ENCODE peak calls at places on chromosomes 11 and 22, in eight cellular contexts. F is fibroblast of lung, A is psoas muscle, S is kidney, Q is mesenchymal stem cell, H is tibial nerve, P is spleen, C is aorta. T is an unnamed sample.

GRCh38 chr22:41447435-41448188 is 1.0 kb upstream of the TOB2 start:
- DNase-seq in A (peak), Q (peak), H (peak), S (peak), P (peak), C (peak), F (peak), T (peak)

GRCh38 chr11:46235777-46236688 is 41.4 kb upstream of the CREB3L1 start:
- DNase-seq in P (no peak), F (peak), A (no peak), Q (peak), H (no peak), S (no peak), C (no peak), T (no peak)

GRCh38 chr11:93054881-93055280 is 85.4 kb downstream of the MTNR1B start:
- DNase-seq in P (no peak), F (peak), A (no peak), C (no peak), Q (peak), S (no peak), H (no peak), T (peak)

GRCh38 chr22:30250713-30251267 is 4.2 kb upstream of the LIF start:
- DNase-seq in H (no peak), A (no peak), P (no peak), Q (peak), F (no peak), S (peak), C (no peak), T (no peak)

GRCh38 chr11:102284008-102284407 is 33.3 kb upstream of the BIRC3 start:
- DNase-seq in S (no peak), P (no peak), Q (no peak), C (no peak), F (no peak), A (no peak), H (no peak), T (no peak)

GRCh38 chr22:43731986-43732385 is 80.1 kb downstream of the EFCAB6 start:
- DNase-seq in F (no peak), C (no peak), S (no peak), H (no peak), A (no peak), Q (no peak), P (no peak), T (no peak)

GRCh38 chr11:45622861-45623260 is 42.6 kb downstream of the CHST1 start:
- DNase-seq in F (no peak), H (no peak), Q (no peak), A (no peak), S (no peak), C (no peak), P (no peak), T (no peak)

GRCh38 chr11:35014352-35014751 is 97.9 kb downstream of the PDHX start:
- DNase-seq in S (no peak), F (peak), P (no peak), A (no peak), H (no peak), Q (peak), C (no peak), T (no peak)

GRCh38 chr11:44030276-44030932 is 17.4 kb upstream of the ACCSL start:
- DNase-seq in C (peak), Q (peak), H (no peak), S (no peak), A (no peak), P (no peak), F (peak), T (no peak)

GRCh38 chr22:26041931-26042330 is 127.3 kb upstream of the SEZ6L start:
- DNase-seq in F (no peak), P (no peak), H (no peak), A (peak), Q (no peak), S (no peak), C (no peak), T (no peak)

GRCh38 chr11:31809857-31810778 is 1.0 kb downstream of the PAX6 start:
- DNase-seq in C (peak), A (peak), S (peak), F (peak), Q (peak), H (no peak), P (peak), T (no peak)

GRCh38 chr11:131246589-131247164 is 123.7 kb upstream of the NTM start:
- DNase-seq in P (no peak), H (peak), F (no peak), C (no peak), Q (no peak), S (no peak), A (peak), T (no peak)

GRCh38 chr11:95229199-95230053 is 1.6 kb downstream of the SESN3 start:
- DNase-seq in C (no peak), H (no peak), F (peak), S (no peak), A (peak), Q (peak), P (peak), T (no peak)

GRCh38 chr11:35235944-35236666 is 97.1 kb downstream of the CD44 start:
- DNase-seq in C (no peak), A (no peak), S (no peak), Q (no peak), H (no peak), F (no peak), P (no peak), T (peak)

GRCh38 chr11:86917577-86917976 is 37.6 kb downstream of the FZD4 start:
- DNase-seq in H (no peak), F (no peak), Q (no peak), C (no peak), S (no peak), A (no peak), P (no peak), T (no peak)

GRCh38 chr11:95456704-95457491 is 225.9 kb upstream of the SESN3 start:
- DNase-seq in Q (peak), A (no peak), S (no peak), H (no peak), C (no peak), F (no peak), P (no peak), T (no peak)

GRCh38 chr22:39117585-39118191 is 20.6 kb downstream of the APOBEC3H start:
- DNase-seq in A (peak), C (peak), P (peak), H (peak), Q (peak), S (no peak), F (peak), T (no peak)

GRCh38 chr11:129779342-129779741 is 36.3 kb upstream of the TMEM45B start:
- DNase-seq in A (no peak), C (no peak), Q (no peak), P (no peak), F (no peak), H (no peak), S (no peak), T (no peak)
- H3K4me3 ChIP-seq in A (no peak), C (no peak), Q (no peak), P (no peak), F (no peak), H (no peak), S (no peak), T (no peak)

DNA sequence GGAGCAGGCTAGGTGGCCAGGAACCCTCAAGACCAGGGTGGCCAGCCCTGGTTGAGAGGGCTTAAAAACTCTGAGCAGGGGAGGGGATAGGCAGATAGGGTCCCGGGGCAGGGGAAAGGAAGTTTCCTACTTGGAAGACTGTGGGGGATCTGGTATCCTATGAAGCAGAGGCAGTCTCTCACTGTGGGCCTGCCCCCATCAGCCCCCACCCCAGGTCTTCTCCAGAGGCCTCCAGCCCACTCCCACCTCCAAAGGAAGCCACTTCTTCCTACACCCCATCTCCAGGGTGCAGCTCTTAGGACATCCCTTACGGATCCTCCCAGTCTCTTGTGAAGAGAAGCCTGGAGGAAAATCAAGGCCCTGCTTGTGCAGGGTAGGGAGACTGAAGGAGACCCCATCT is 16.3 kb downstream of the SCN4B start:
- DNase-seq in A (no peak), S (no peak), C (no peak), F (no peak), H (no peak), P (no peak), Q (no peak), T (no peak)
- H3K27ac ChIP-seq in A (no peak), S (no peak), C (no peak), F (no peak), H (no peak), P (no peak), Q (no peak), T (no peak)

GRCh38 chr11:64868904-64869570 is 9.4 kb downstream of the EHD1 start:
- DNase-seq in C (peak), S (no peak), A (peak), F (peak), Q (peak), H (no peak), P (peak), T (peak)
- H3K4me3 ChIP-seq in C (no peak), S (no peak), A (peak), F (no peak), Q (peak), H (no peak), P (peak), T (no peak)

DNA sequence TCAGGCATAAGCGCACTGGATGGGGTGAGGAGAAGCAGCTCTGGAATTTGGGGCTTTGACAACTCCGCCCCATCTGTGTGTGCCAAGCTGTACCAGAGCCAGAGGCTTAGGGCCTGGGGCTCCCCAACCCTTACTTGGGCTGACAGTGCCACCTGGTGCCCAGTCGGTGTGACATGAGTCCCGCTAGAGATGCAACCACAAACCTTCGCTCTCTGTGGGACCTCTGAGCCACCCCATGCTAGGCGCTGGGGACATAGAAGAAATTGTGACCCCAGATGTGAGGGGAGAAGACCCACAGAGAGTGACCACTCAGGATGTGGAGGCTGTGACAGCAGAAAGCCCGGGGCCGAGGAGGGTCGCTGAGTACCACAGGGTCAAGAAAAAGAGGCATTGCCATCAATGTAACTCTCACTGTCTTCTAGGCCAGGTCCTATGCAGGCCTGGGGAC is 36.0 kb upstream of the FCHSD2 start:
- DNase-seq in S (peak), F (peak), Q (peak), C (peak), A (peak), P (peak), H (peak), T (no peak)
- H3K27ac ChIP-seq in S (no peak), F (no peak), Q (no peak), C (peak), A (peak), P (peak), H (peak), T (peak)

GRCh38 chr11:394858-395655 is 1.0 kb downstream of the PKP3 start:
- DNase-seq in A (no peak), Q (no peak), F (no peak), H (no peak), P (no peak), C (no peak), S (no peak), T (no peak)
- H3K4me3 ChIP-seq in A (no peak), Q (peak), F (no peak), H (peak), P (no peak), C (no peak), S (no peak), T (peak)

GRCh38 chr11:15801616-15802015 is 554.7 kb downstream of the SOX6 start:
- DNase-seq in C (no peak), F (no peak), P (no peak), S (no peak), Q (no peak), A (no peak), H (no peak), T (no peak)

GRCh38 chr11:15805726-15806125 is 550.6 kb downstream of the SOX6 start:
- DNase-seq in S (no peak), Q (no peak), C (no peak), H (no peak), P (no peak), A (no peak), F (no peak), T (no peak)

GRCh38 chr11:15795378-15795777 is 561.0 kb downstream of the SOX6 start:
- DNase-seq in H (no peak), Q (no peak), S (no peak), F (no peak), C (no peak), A (no peak), P (no peak), T (no peak)

GRCh38 chr11:15801126-15801525 is 555.2 kb downstream of the SOX6 start:
- DNase-seq in F (no peak), Q (no peak), A (no peak), H (no peak), C (no peak), P (no peak), S (no peak), T (no peak)

DNA sequence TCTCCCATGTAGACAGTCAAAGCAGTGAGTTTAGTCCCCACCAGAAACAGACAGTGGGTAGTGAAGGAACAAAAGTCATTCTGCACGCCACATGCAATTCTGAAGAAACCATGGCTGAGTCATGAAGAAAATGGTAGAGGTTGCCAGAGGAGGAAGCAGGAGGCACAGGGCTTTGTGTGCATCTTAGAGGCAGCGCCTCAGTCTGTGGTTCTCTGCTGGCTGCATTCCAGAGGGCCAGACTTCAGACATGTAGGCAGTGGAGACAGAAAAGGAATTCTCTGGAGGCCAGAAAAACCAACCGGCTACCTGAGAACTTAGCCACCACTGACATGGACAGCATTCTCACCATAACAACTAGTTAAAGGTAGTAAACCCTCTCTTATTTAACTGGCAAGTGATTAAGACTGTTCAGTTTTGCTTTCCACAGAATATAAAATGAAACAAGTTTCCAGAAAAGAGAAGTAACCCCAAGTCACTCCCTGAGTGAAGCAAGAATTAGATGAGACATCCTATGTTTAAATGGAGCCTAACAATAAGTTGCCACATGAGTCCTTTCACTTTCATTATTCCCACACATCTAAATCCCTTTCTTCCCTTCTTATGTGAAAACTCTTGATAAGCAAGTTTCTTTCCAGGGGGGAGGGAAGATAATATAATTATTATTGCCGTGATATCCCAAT is 556.1 kb downstream of the SOX6 start:
- DNase-seq in A (peak), C (no peak), H (peak), P (no peak), S (no peak), F (peak), Q (peak), T (peak)
- H3K27ac ChIP-seq in A (no peak), C (peak), H (peak), P (peak), S (no peak), F (peak), Q (no peak), T (peak)

T was measured in RWPE2.